ENCODE peak calls at places on chromosomes 16 and 17, in six cellular contexts. One of them, this sample, is unnamed.

GRCh38 chr16:70381604-70382342 is 35.1 kb downstream of the DDX19A start:
- DNase-seq in adrenal gland: no peak
- DNase-seq in PC-9: no peak
- DNase-seq in IMR-90: no peak
- DNase-seq in choroid plexus epithelial cell: no peak
- DNase-seq in uterus: no peak
- DNase-seq in this sample: no peak

GRCh38 chr17:35088647-35088910 is 25.1 kb upstream of the RFFL start:
- DNase-seq in IMR-90: no peak
- DNase-seq in choroid plexus epithelial cell: no peak
- DNase-seq in PC-9: peak
- DNase-seq in uterus: peak
- DNase-seq in adrenal gland: no peak
- DNase-seq in this sample: no peak

GRCh38 chr16:62648256-62648655 is 612.0 kb upstream of the CDH8 start:
- DNase-seq in IMR-90: no peak
- DNase-seq in choroid plexus epithelial cell: no peak
- DNase-seq in adrenal gland: no peak
- DNase-seq in PC-9: no peak
- DNase-seq in uterus: no peak
- DNase-seq in this sample: no peak

GRCh38 chr16:84495506-84495905 is 9.0 kb downstream of the MEAK7 start:
- DNase-seq in uterus: no peak
- DNase-seq in choroid plexus epithelial cell: no peak
- DNase-seq in PC-9: no peak
- DNase-seq in adrenal gland: no peak
- DNase-seq in IMR-90: no peak
- DNase-seq in this sample: no peak

GRCh38 chr16:68839831-68840230 is 3.5 kb upstream of the TANGO6 start:
- DNase-seq in IMR-90: no peak
- DNase-seq in choroid plexus epithelial cell: no peak
- DNase-seq in adrenal gland: no peak
- DNase-seq in uterus: no peak
- DNase-seq in PC-9: no peak
- DNase-seq in this sample: no peak

GRCh38 chr16:4603624-4604170 is 11.0 kb downstream of the UBALD1 start:
- DNase-seq in PC-9: peak
- DNase-seq in choroid plexus epithelial cell: no peak
- DNase-seq in adrenal gland: no peak
- DNase-seq in IMR-90: no peak
- DNase-seq in uterus: no peak
- DNase-seq in this sample: no peak

GRCh38 chr17:7650509-7651096 is at the start of gene ATP1B2:
- DNase-seq in IMR-90: no peak
- DNase-seq in uterus: peak
- DNase-seq in adrenal gland: peak
- DNase-seq in PC-9: no peak
- DNase-seq in choroid plexus epithelial cell: peak
- DNase-seq in this sample: peak

GRCh38 chr16:66270333-66270927 is 96.1 kb upstream of the CDH5 start:
- DNase-seq in choroid plexus epithelial cell: peak
- DNase-seq in PC-9: no peak
- DNase-seq in uterus: peak
- DNase-seq in adrenal gland: peak
- DNase-seq in IMR-90: peak
- DNase-seq in this sample: peak

GRCh38 chr17:77322534-77323412 is 182.0 kb downstream of the SEC14L1 start:
- DNase-seq in adrenal gland: peak
- DNase-seq in IMR-90: peak
- DNase-seq in uterus: peak
- DNase-seq in PC-9: peak
- DNase-seq in choroid plexus epithelial cell: peak
- DNase-seq in this sample: peak

GRCh38 chr16:15548482-15548891 is 94.5 kb downstream of the MARF1 start:
- DNase-seq in adrenal gland: no peak
- DNase-seq in PC-9: no peak
- DNase-seq in IMR-90: peak
- DNase-seq in choroid plexus epithelial cell: peak
- DNase-seq in uterus: no peak
- DNase-seq in this sample: no peak

GRCh38 chr16:7983671-7984070 is 606.6 kb downstream of the TMEM114 start:
- DNase-seq in adrenal gland: no peak
- DNase-seq in PC-9: no peak
- DNase-seq in choroid plexus epithelial cell: no peak
- DNase-seq in uterus: no peak
- DNase-seq in IMR-90: no peak
- DNase-seq in this sample: no peak

GRCh38 chr16:67177743-67178699 is 5.7 kb downstream of the MATCAP1 start:
- DNase-seq in choroid plexus epithelial cell: peak
- DNase-seq in uterus: no peak
- DNase-seq in PC-9: peak
- DNase-seq in IMR-90: peak
- DNase-seq in adrenal gland: peak
- DNase-seq in this sample: no peak

GRCh38 chr17:82668631-82669099 is 20.4 kb upstream of the WDR45B start:
- DNase-seq in choroid plexus epithelial cell: peak
- DNase-seq in IMR-90: peak
- DNase-seq in uterus: no peak
- DNase-seq in PC-9: no peak
- DNase-seq in adrenal gland: no peak
- DNase-seq in this sample: no peak

DNA sequence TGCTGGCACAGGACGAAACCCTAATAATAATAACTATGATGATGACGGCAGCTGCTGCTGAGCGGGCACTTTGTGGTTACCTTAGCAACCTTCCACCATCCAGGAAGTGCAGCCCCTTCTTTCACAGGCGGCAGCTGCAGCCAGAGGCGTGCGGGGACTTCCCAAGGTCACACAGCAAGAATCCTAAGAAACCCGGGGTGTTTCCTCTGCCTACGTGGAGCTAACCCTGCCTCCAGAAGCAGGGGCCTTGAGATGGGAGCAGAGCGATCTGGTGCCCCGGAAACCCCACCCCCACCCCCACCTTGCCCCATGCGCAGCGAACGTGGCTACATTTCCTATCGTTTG is 22.4 kb upstream of the EIF1 start:
- DNase-seq in PC-9: peak
- DNase-seq in uterus: peak
- DNase-seq in adrenal gland: peak
- DNase-seq in choroid plexus epithelial cell: peak
- DNase-seq in IMR-90: peak
- DNase-seq in this sample: no peak
- H3K4me3 ChIP-seq in PC-9: peak
- H3K4me3 ChIP-seq in uterus: peak
- H3K4me3 ChIP-seq in adrenal gland: peak
- H3K4me3 ChIP-seq in choroid plexus epithelial cell: peak
- H3K4me3 ChIP-seq in IMR-90: no peak
- H3K4me3 ChIP-seq in this sample: peak

GRCh38 chr16:2432286-2432685 is 3.0 kb downstream of the CCNF start:
- DNase-seq in IMR-90: no peak
- DNase-seq in adrenal gland: no peak
- DNase-seq in choroid plexus epithelial cell: no peak
- DNase-seq in PC-9: no peak
- DNase-seq in uterus: no peak
- DNase-seq in this sample: no peak
- TF ChIP-seq CTCF in IMR-90: no peak
- TF ChIP-seq CTCF in adrenal gland: no peak
- TF ChIP-seq CTCF in choroid plexus epithelial cell: peak
- TF ChIP-seq CTCF in PC-9: peak
- TF ChIP-seq CTCF in uterus: no peak
- TF ChIP-seq CTCF in this sample: no peak

GRCh38 chr16:75265911-75266701 is 14.7 kb upstream of the BCAR1 start:
- DNase-seq in PC-9: peak
- DNase-seq in adrenal gland: peak
- DNase-seq in choroid plexus epithelial cell: peak
- DNase-seq in uterus: peak
- DNase-seq in IMR-90: peak
- DNase-seq in this sample: no peak
- H3K4me3 ChIP-seq in PC-9: peak
- H3K4me3 ChIP-seq in adrenal gland: peak
- H3K4me3 ChIP-seq in choroid plexus epithelial cell: peak
- H3K4me3 ChIP-seq in uterus: peak
- H3K4me3 ChIP-seq in IMR-90: peak
- H3K4me3 ChIP-seq in this sample: peak

GRCh38 chr16:51376080-51376479 is 225.0 kb upstream of the SALL1 start:
- DNase-seq in adrenal gland: no peak
- DNase-seq in IMR-90: no peak
- DNase-seq in choroid plexus epithelial cell: no peak
- DNase-seq in uterus: no peak
- DNase-seq in PC-9: no peak
- DNase-seq in this sample: no peak
- TF ChIP-seq CTCF in adrenal gland: no peak
- TF ChIP-seq CTCF in IMR-90: no peak
- TF ChIP-seq CTCF in choroid plexus epithelial cell: peak
- TF ChIP-seq CTCF in uterus: no peak
- TF ChIP-seq CTCF in PC-9: no peak
- TF ChIP-seq CTCF in this sample: no peak

GRCh38 chr17:16379654-16380053 is 1.2 kb upstream of the UBB start:
- DNase-seq in choroid plexus epithelial cell: no peak
- DNase-seq in PC-9: no peak
- DNase-seq in IMR-90: no peak
- DNase-seq in uterus: no peak
- DNase-seq in adrenal gland: peak
- DNase-seq in this sample: no peak

GRCh38 chr17:16384557-16384956 is 3.7 kb downstream of the UBB start:
- DNase-seq in choroid plexus epithelial cell: no peak
- DNase-seq in IMR-90: no peak
- DNase-seq in adrenal gland: no peak
- DNase-seq in uterus: no peak
- DNase-seq in PC-9: no peak
- DNase-seq in this sample: no peak

GRCh38 chr17:16381496-16381820 is 567 bp downstream of the UBB start:
- DNase-seq in uterus: no peak
- DNase-seq in PC-9: no peak
- DNase-seq in choroid plexus epithelial cell: no peak
- DNase-seq in adrenal gland: no peak
- DNase-seq in IMR-90: peak
- DNase-seq in this sample: no peak

GRCh38 chr17:16380640-16381495 is at the start of gene UBB:
- DNase-seq in choroid plexus epithelial cell: peak
- DNase-seq in IMR-90: peak
- DNase-seq in PC-9: peak
- DNase-seq in adrenal gland: peak
- DNase-seq in uterus: peak
- DNase-seq in this sample: peak

GRCh38 chr17:16383216-16383615 is 2.3 kb downstream of the UBB start:
- DNase-seq in PC-9: no peak
- DNase-seq in IMR-90: no peak
- DNase-seq in uterus: no peak
- DNase-seq in adrenal gland: no peak
- DNase-seq in choroid plexus epithelial cell: no peak
- DNase-seq in this sample: no peak
- H3K4me3 ChIP-seq in PC-9: no peak
- H3K4me3 ChIP-seq in IMR-90: no peak
- H3K4me3 ChIP-seq in uterus: no peak
- H3K4me3 ChIP-seq in adrenal gland: no peak
- H3K4me3 ChIP-seq in choroid plexus epithelial cell: no peak
- H3K4me3 ChIP-seq in this sample: no peak

This sample was measured in right atrium auricular region.